ENCODE peak calls at places on chromosomes 6 and 20, in five cellular contexts. B is fibroblast of lung, E is psoas muscle, D is HCT116, Z is ovary. G is an unnamed sample.

GRCh38 chr6:54896302-54896701 is 49.7 kb downstream of the FAM83B start:
- DNase-seq in Z (no peak), D (no peak), B (no peak), E (no peak), G (no peak)

GRCh38 chr6:50141100-50141499 is 91.4 kb upstream of the DEFB112 start:
- DNase-seq in B (no peak), D (no peak), Z (no peak), E (no peak), G (no peak)

GRCh38 chr6:35449287-35449881 is 2.8 kb upstream of the FANCE start:
- DNase-seq in D (no peak), Z (peak; percentile 37), B (peak; percentile 79), E (no peak), G (no peak)

GRCh38 chr6:75331134-75331533 is 46.5 kb upstream of the TMEM30A start:
- DNase-seq in E (no peak), B (no peak), D (no peak), Z (no peak), G (no peak)

GRCh38 chr6:145865595-145865994 is 51.0 kb upstream of the FBXO30 start:
- DNase-seq in B (no peak), Z (no peak), D (no peak), E (no peak), G (no peak)

GRCh38 chr6:143205170-143205879 is 144.6 kb downstream of the AIG1 start:
- DNase-seq in Z (no peak), D (no peak), B (peak; percentile 34), E (no peak), G (no peak)

GRCh38 chr6:118859517-118860064 is 34.4 kb upstream of the ASF1A start:
- DNase-seq in Z (no peak), E (no peak), D (no peak), B (no peak), G (no peak)

GRCh38 chr20:1382670-1383069 is 10.2 kb downstream of the FKBP1A start:
- DNase-seq in B (peak; percentile 45), D (no peak), E (no peak), Z (peak; percentile 57), G (no peak)

GRCh38 chr6:4091926-4092325 is 13.0 kb upstream of the FAM217A start:
- DNase-seq in E (no peak), Z (no peak), D (no peak), B (no peak), G (no peak)

GRCh38 chr6:134436281-134436815 is 118.4 kb upstream of the SGK1 start:
- DNase-seq in Z (peak; percentile 60), B (peak; percentile 97), D (peak; percentile 75), E (no peak), G (no peak)

GRCh38 chr6:132969188-132969587 is 154.8 kb downstream of the RPS12 start:
- DNase-seq in D (no peak), E (no peak), Z (no peak), B (no peak), G (no peak)

GRCh38 chr6:89410231-89411018 is 1.6 kb downstream of the RRAGD start:
- DNase-seq in D (no peak), E (no peak), Z (no peak), B (no peak), G (no peak)

GRCh38 chr6:87473419-87473903 is 687 bp downstream of the SLC35A1 start:
- DNase-seq in Z (peak; percentile 48), E (no peak), D (no peak), B (peak; percentile 47), G (no peak)

GRCh38 chr6:161223646-161224045 is 50.2 kb downstream of the AGPAT4 start:
- DNase-seq in E (no peak), B (no peak), D (no peak), Z (no peak), G (no peak)

GRCh38 chr6:41716516-41717446 is 18.6 kb downstream of the TFEB start:
- DNase-seq in E (peak; percentile 74), B (no peak), D (no peak), Z (no peak), G (no peak)

GRCh38 chr6:8651998-8652397 is 216.7 kb upstream of the SLC35B3 start:
- DNase-seq in B (no peak), E (no peak), D (no peak), Z (no peak), G (no peak)

GRCh38 chr6:134303903-134304302 is 14.0 kb downstream of the SGK1 start:
- DNase-seq in B (no peak), Z (no peak), D (no peak), E (no peak), G (no peak)

GRCh38 chr20:41004561-41005360 is 23.9 kb upstream of the TOP1 start:
- DNase-seq in B (peak; percentile 41), E (peak; percentile 73), Z (no peak), D (no peak), G (no peak)

GRCh38 chr6:115137910-115138309 is 795.1 kb upstream of the HS3ST5 start:
- DNase-seq in E (no peak), Z (no peak), B (no peak), D (no peak), G (no peak)

GRCh38 chr6:134936927-134937326 is 13.0 kb downstream of the ALDH8A1 start:
- DNase-seq in D (no peak), Z (no peak), B (peak; percentile 22), E (no peak), G (no peak)

GRCh38 chr6:122789862-122790739 is 1.0 kb downstream of the SMPDL3A start:
- DNase-seq in D (no peak), Z (no peak), B (peak; percentile 38), E (peak; percentile 70), G (no peak)

GRCh38 chr20:31751126-31751525 is 12.0 kb downstream of the TPX2 start:
- DNase-seq in D (no peak), Z (no peak), E (no peak), B (peak; percentile 95), G (no peak)

GRCh38 chr6:144544266-144544830 is 259.2 kb downstream of the UTRN start:
- DNase-seq in D (no peak), Z (no peak), E (no peak), B (no peak), G (no peak)

GRCh38 chr6:147201885-147202515 is 2.2 kb upstream of the STXBP5 start:
- DNase-seq in E (no peak), B (peak; percentile 45), D (no peak), Z (no peak), G (no peak)

GRCh38 chr20:39269031-39269461 is 306.9 kb downstream of the DHX35 start:
- DNase-seq in Z (peak; percentile 18), B (peak; percentile 14), E (peak; percentile 74), D (peak; percentile 13), G (no peak)

GRCh38 chr6:115891111-115891669 is 169.5 kb downstream of the FRK start:
- DNase-seq in E (no peak), B (peak; percentile 51), Z (no peak), D (peak; percentile 15), G (no peak)

GRCh38 chr6:36276581-36277536 is 7.0 kb downstream of the PNPLA1 start:
- DNase-seq in D (no peak), B (no peak), Z (no peak), E (no peak), G (no peak)

GRCh38 chr6:39295538-39295937 is 18.7 kb downstream of the KCNK17 start:
- DNase-seq in E (peak; percentile 71), D (no peak), B (peak; percentile 30), Z (no peak), G (no peak)

GRCh38 chr6:28003661-28004060 is 46.6 kb downstream of the OR2B6 start:
- DNase-seq in Z (no peak), E (no peak), D (no peak), B (no peak), G (no peak)

GRCh38 chr6:65999288-65999791 is 292.3 kb upstream of the EYS start:
- DNase-seq in D (no peak), B (no peak), Z (peak; percentile 5), E (peak; percentile 40), G (no peak)

GRCh38 chr6:161660666-161661571 is 387.1 kb upstream of the AGPAT4 start:
- DNase-seq in E (no peak), Z (no peak), D (no peak), B (no peak), G (no peak)

GRCh38 chr6:30394139-30394538 is 49.2 kb downstream of the RPP21 start:
- DNase-seq in B (no peak), D (no peak), E (no peak), Z (no peak), G (no peak)

GRCh38 chr6:125197795-125198269 is 44.3 kb downstream of the TPD52L1 start:
- DNase-seq in B (peak; percentile 55), D (peak; percentile 49), E (peak; percentile 88), Z (peak; percentile 77), G (no peak)

GRCh38 chr6:151999194-151999593 is 191.7 kb downstream of the ESR1 start:
- DNase-seq in B (no peak), Z (no peak), D (no peak), E (no peak), G (no peak)

GRCh38 chr6:29137724-29138123 is 29.9 kb downstream of the OR2J3 start:
- DNase-seq in B (no peak), D (no peak), Z (no peak), E (no peak), G (no peak)

GRCh38 chr20:19378057-19378456 is 165.6 kb downstream of the SLC24A3 start:
- DNase-seq in B (no peak), Z (no peak), E (no peak), D (no peak), G (no peak)
- H3K27ac ChIP-seq in B (no peak overlapping the region), Z (no peak overlapping the region), E (no peak overlapping the region), D (no peak overlapping the region), G (no peak overlapping the region)

GRCh38 chr20:9368893-9369292 is 145.5 kb upstream of the LAMP5 start:
- DNase-seq in B (no peak), E (no peak), D (no peak), Z (no peak), G (no peak)
- H3K4me1 ChIP-seq in B (no peaks in the 10 kb centered on the region), E (no peaks in the 10 kb centered on the region), D (no peaks in the 10 kb centered on the region), Z (no peaks in the 10 kb centered on the region), G (no peaks in the 10 kb centered on the region)

DNA sequence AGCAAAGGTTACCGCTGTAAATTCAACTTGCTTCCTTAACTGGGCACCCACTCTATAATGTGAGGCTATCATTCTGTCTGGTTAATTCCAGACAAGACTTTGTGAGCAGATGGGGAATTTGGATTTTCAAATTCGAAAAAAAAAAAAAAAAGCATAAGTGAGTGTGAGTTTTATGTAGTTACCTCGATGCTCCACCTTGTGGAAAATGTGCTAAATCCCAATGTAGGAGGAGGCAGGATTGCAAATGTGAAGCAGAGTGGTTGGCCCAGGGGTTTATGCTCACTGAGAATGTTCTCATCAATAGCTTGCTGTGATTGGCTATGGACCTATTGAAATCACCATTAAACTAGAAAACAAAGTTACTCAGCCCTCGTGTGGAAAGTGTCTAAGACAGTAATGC is 150.9 kb upstream of the GMDS start:
- DNase-seq in Z (no peak), B (peak; percentile 13), D (no peak), E (no peak), G (no peak)
- H3K27ac ChIP-seq in Z (no peak overlapping the region), B (no peak overlapping the region), D (no peak overlapping the region), E (no peak overlapping the region), G (no peak overlapping the region)

DNA sequence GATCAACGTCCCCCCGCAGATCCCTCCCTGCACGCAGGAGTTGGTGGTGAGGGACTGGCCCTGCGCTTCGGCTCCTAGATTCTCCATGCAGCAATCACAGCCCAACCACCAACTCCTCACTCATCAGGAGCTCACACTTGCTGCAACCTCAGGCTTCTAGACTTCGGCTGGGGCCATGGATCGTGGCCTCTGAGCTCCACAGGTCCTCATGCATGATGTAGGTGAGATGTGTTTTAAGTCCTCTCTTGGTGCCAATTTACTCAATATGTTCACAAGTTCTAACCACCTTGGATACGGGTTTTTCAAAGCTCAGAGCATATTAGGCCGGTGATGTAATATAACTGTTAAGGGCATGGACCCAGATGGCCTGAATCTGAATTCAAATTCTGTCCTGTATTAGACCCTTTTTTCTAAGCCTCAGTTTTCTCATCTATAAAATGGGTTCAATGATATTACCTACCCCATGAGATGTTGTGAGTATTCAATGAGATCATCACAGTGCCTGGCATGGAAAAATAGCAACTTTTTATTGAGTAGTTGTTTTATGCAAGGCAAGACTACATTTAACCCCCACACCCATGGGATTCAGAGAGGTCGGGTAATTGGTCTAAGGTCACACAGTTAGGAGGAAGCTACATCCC is 31.0 kb downstream of the SUN5 start:
- DNase-seq in B (no peak), Z (no peak), E (no peak), D (no peak), G (no peak)
- H3K4me1 ChIP-seq in B (no peaks in the 10 kb centered on the region), Z (no peaks in the 10 kb centered on the region), E (no peaks in the 10 kb centered on the region), D (no peaks in the 10 kb centered on the region), G (peaks cover 8% of the 10 kb centered on the region)